ENCODE peak calls at places on chromosomes 6 and 20, in nine cellular contexts. U is tibial artery; L is iPS DF 19.7; M is stimulated activated naive CD8-positive, alpha-beta T cell treated with anti-CD3 and anti-CD28 coated beads, Interleukin-15, Interleukin-2, amounts not matched to agents 100 U/mL and 50 U/mL, for 24 hours; N is T follicular helper cell; Y is EL; R is psoas muscle; F is HT1080; I is NCI-H774. S is an unnamed sample.
A peak's percentile ranks its signal among the peaks of the same experiment; 100 is the strongest.

GRCh38 chr6:42727084-42727601 is 4.7 kb upstream of the PRPH2 start:
- DNase-seq in N (no peak), U (no peak), L (no peak), M (peak; percentile 12), R (peak; percentile 44), I (no peak), Y (peak; percentile 41), F (no peak), S (no peak)

GRCh38 chr6:163415176-163415619 is 680 bp downstream of the QKI start:
- DNase-seq in U (no peak), L (no peak), N (no peak), I (no peak), M (no peak), Y (no peak), F (no peak), R (peak; percentile 36), S (peak; percentile 23)

GRCh38 chr20:10538768-10539167 is 103.7 kb downstream of the SLX4IP start:
- DNase-seq in L (no peak), Y (no peak), N (no peak), I (no peak), R (no peak), M (no peak), U (no peak), F (no peak), S (no peak)

GRCh38 chr6:25175216-25175615 is 104.0 kb upstream of the CARMIL1 start:
- DNase-seq in I (no peak), L (no peak), Y (peak; percentile 93), N (no peak), U (no peak), F (peak; percentile 57), M (no peak), R (no peak), S (no peak)

GRCh38 chr6:119012521-119012920 is 65.9 kb downstream of the FAM184A start:
- DNase-seq in L (no peak), F (peak; percentile 50), M (no peak), Y (no peak), U (no peak), R (no peak), I (no peak), N (no peak), S (no peak)

GRCh38 chr20:58219342-58219700 is 9.1 kb downstream of the ANKRD60 start:
- DNase-seq in M (no peak), I (no peak), N (no peak), L (no peak), U (no peak), F (peak; percentile 82), R (no peak), Y (peak; percentile 91), S (no peak)

GRCh38 chr20:4828830-4829493 is 107.3 kb downstream of the PRND start:
- DNase-seq in F (no peak), I (no peak), M (no peak), Y (no peak), R (no peak), U (no peak), N (no peak), L (no peak), S (no peak)

GRCh38 chr6:5634525-5634924 is 372.2 kb downstream of the NRN1 start:
- DNase-seq in M (no peak), U (no peak), I (no peak), N (no peak), L (no peak), Y (no peak), R (no peak), F (no peak), S (no peak)

GRCh38 chr6:46734867-46735719 is at the start of gene PLA2G7:
- DNase-seq in U (no peak), R (peak; percentile 15), N (no peak), Y (peak; percentile 7), F (no peak), M (no peak), L (no peak), I (no peak), S (no peak)

GRCh38 chr6:161481786-161482516 is 208.1 kb upstream of the AGPAT4 start:
- DNase-seq in Y (no peak), M (no peak), F (no peak), U (no peak), L (no peak), N (no peak), I (no peak), R (no peak), S (no peak)

GRCh38 chr20:48965189-48965910 is 43.8 kb downstream of the ARFGEF2 start:
- DNase-seq in R (no peak), N (no peak), I (no peak), F (no peak), L (no peak), U (no peak), Y (peak; percentile 28), M (no peak), S (no peak)

GRCh38 chr20:4555188-4555893 is 166.4 kb upstream of the PRND start:
- DNase-seq in Y (peak; percentile 89), I (no peak), M (no peak), N (no peak), R (no peak), L (no peak), F (peak; percentile 83), U (no peak), S (no peak)

GRCh38 chr6:35185971-35186370 is 27.8 kb upstream of the SCUBE3 start:
- DNase-seq in L (no peak), R (no peak), N (no peak), U (no peak), F (no peak), Y (no peak), M (no peak), I (no peak), S (no peak)

GRCh38 chr6:135181333-135182119 is 418 bp downstream of the MYB start:
- DNase-seq in N (no peak), F (peak; percentile 12), R (no peak), I (peak; percentile 32), L (no peak), U (no peak), M (peak; percentile 30), Y (peak; percentile 40), S (peak; percentile 29)

GRCh38 chr6:167569879-167570278 is 245.0 kb downstream of the TTLL2 start:
- DNase-seq in Y (no peak), L (no peak), U (no peak), N (no peak), M (no peak), R (no peak), F (no peak), I (no peak), S (no peak)

GRCh38 chr6:24334285-24334684 is 23.6 kb downstream of the DCDC2 start:
- DNase-seq in L (no peak), I (no peak), Y (no peak), M (no peak), U (no peak), N (no peak), F (no peak), R (no peak), S (no peak)

GRCh38 chr20:48107560-48107959 is 322.3 kb upstream of the SULF2 start:
- DNase-seq in R (no peak), Y (peak; percentile 31), I (no peak), U (no peak), M (no peak), N (no peak), F (no peak), L (no peak), S (no peak)

GRCh38 chr6:137013738-137014602 is 30.8 kb downstream of the IL20RA start:
- DNase-seq in M (no peak), I (peak; percentile 64), N (no peak), Y (peak; percentile 34), R (no peak), U (no peak), F (peak; percentile 63), L (no peak), S (no peak)

GRCh38 chr6:88869263-88870023 is 94.0 kb downstream of the RNGTT start:
- DNase-seq in M (no peak), Y (peak; percentile 48), R (no peak), I (no peak), F (peak; percentile 31), U (no peak), L (no peak), N (no peak), S (no peak)

GRCh38 chr6:34546551-34547321 is 9.4 kb downstream of the SPDEF start:
- DNase-seq in U (peak; percentile 52), R (peak; percentile 32), L (no peak), F (peak; percentile 37), N (no peak), M (no peak), I (peak; percentile 66), Y (no peak), S (no peak)

GRCh38 chr6:151680846-151681425 is 126.5 kb upstream of the ESR1 start:
- DNase-seq in L (no peak), Y (no peak), U (no peak), F (no peak), R (no peak), I (no peak), M (no peak), N (no peak), S (no peak)

S was measured in 8988T.